ENCODE peak calls at places on chromosomes 4 and X, in four cellular contexts. S is PC-9, B is GM06990, Z is tibial artery. F is an unnamed sample.

GRCh38 chr4:94766856-94767255 is 9.1 kb downstream of the BMPR1B start:
- DNase-seq in Z (no peak), S (no peak), B (no peak), F (no peak)

GRCh38 chr4:158750379-158750778 is 18.4 kb upstream of the FNIP2 start:
- DNase-seq in Z (no peak), B (no peak), S (no peak), F (no peak)

GRCh38 chr4:95728145-95728544 is 111.7 kb upstream of the PDHA2 start:
- DNase-seq in S (no peak), B (no peak), Z (no peak), F (no peak)

GRCh38 chrX:23317799-23318724 is 16.6 kb upstream of the PTCHD1 start:
- DNase-seq in B (no peak), Z (no peak), S (no peak), F (no peak)

GRCh38 chr4:112857461-112857860 is 192.0 kb upstream of the ANK2 start:
- DNase-seq in S (no peak), Z (no peak), B (no peak), F (no peak)

GRCh38 chrX:56802921-56803848 is 74.1 kb downstream of the NBDY start:
- DNase-seq in B (peak; percentile 62), Z (no peak), S (no peak), F (peak; percentile 90)

GRCh38 chrX:103774070-103774642 is 2.5 kb upstream of the PLP1 start:
- DNase-seq in B (no peak), Z (no peak), S (no peak), F (no peak)

GRCh38 chrX:123803331-123803983 is 56.4 kb upstream of the XIAP start:
- DNase-seq in S (peak; percentile 99), B (peak; percentile 22), Z (no peak), F (no peak)

GRCh38 chr4:105651879-105652640 is 56.4 kb downstream of the INTS12 start:
- DNase-seq in Z (no peak), B (no peak), S (no peak), F (no peak)

GRCh38 chrX:153871451-153871850 is 14.5 kb downstream of the L1CAM start:
- DNase-seq in B (no peak), S (no peak), Z (no peak), F (no peak)

GRCh38 chrX:137428251-137428661 is 137.7 kb upstream of the ZIC3 start:
- DNase-seq in B (no peak), Z (no peak), S (no peak), F (no peak)

GRCh38 chrX:31551913-31552312 is 480.1 kb upstream of the FTHL17 start:
- DNase-seq in Z (no peak), B (no peak), S (no peak), F (no peak)

GRCh38 chr4:156939801-156940200 is 31.8 kb downstream of the PDGFC start:
- DNase-seq in B (no peak), S (no peak), Z (no peak), F (no peak)

GRCh38 chr4:38664704-38665401 is 854 bp downstream of the KLF3 start:
- DNase-seq in Z (peak; percentile 85), S (no peak), B (no peak), F (peak; percentile 88)

GRCh38 chr4:8185280-8185679 is 13.8 kb upstream of the SH3TC1 start:
- DNase-seq in S (no peak), B (no peak), Z (no peak), F (no peak)

GRCh38 chrX:16484338-16484737 is 165.6 kb upstream of the S100G start:
- DNase-seq in S (peak; percentile 89), B (no peak), Z (no peak), F (peak; percentile 47)

GRCh38 chrX:49172280-49172780 is 632 bp downstream of the PLP2 start:
- DNase-seq in Z (peak; percentile 87), S (peak; percentile 57), B (peak; percentile 75), F (peak; percentile 74)

GRCh38 chr4:54683616-54684346 is 26.0 kb downstream of the KIT start:
- DNase-seq in B (peak; percentile 12), Z (no peak), S (no peak), F (no peak)

GRCh38 chrX:46649421-46650260 is 76.1 kb downstream of the CHST7 start:
- DNase-seq in Z (no peak), B (no peak), S (no peak), F (no peak)

GRCh38 chrX:153505361-153505760 is 10.6 kb downstream of the BGN start:
- DNase-seq in B (no peak), S (no peak), Z (no peak), F (no peak)

GRCh38 chrX:76821276-76821675 is 393.8 kb downstream of the MAGEE1 start:
- DNase-seq in S (no peak), B (no peak), Z (no peak), F (no peak)

GRCh38 chr4:107863850-107864371 is 39.2 kb downstream of the SGMS2 start:
- DNase-seq in Z (no peak), S (peak; percentile 48), B (no peak), F (no peak)

GRCh38 chrX:124665878-124666425 is 319.6 kb downstream of the SH2D1A start:
- DNase-seq in Z (no peak), S (no peak), B (no peak), F (no peak)

GRCh38 chr4:168208957-168209614 is 109.5 kb downstream of the DDX60 start:
- DNase-seq in B (no peak), Z (no peak), S (no peak), F (no peak)

GRCh38 chrX:97539970-97540519 is 656.3 kb downstream of the RPA4 start:
- DNase-seq in Z (no peak), B (no peak), S (no peak), F (no peak)

GRCh38 chrX:115709039-115709438 is 148.1 kb downstream of the PLS3 start:
- DNase-seq in S (no peak), B (no peak), Z (no peak), F (no peak)

GRCh38 chrX:138057883-138058282 is 492.0 kb downstream of the ZIC3 start:
- DNase-seq in Z (no peak), B (no peak), S (no peak), F (no peak)

GRCh38 chr4:53365121-53365485 is 758 bp downstream of the SCFD2 start:
- DNase-seq in S (no peak), B (no peak), Z (no peak), F (no peak)

GRCh38 chr4:110636231-110636676 is 13.4 kb upstream of the PITX2 start:
- DNase-seq in S (no peak), B (no peak), Z (no peak), F (no peak)

GRCh38 chr4:110633358-110634319 is 10.8 kb upstream of the PITX2 start:
- DNase-seq in S (no peak), Z (no peak), B (no peak), F (peak; percentile 70)

GRCh38 chr4:110635155-110635479 is 12.2 kb upstream of the PITX2 start:
- DNase-seq in Z (no peak), S (no peak), B (no peak), F (no peak)

GRCh38 chr4:110632506-110633357 is 9.9 kb upstream of the PITX2 start:
- DNase-seq in S (no peak), B (no peak), Z (no peak), F (peak; percentile 73)

DNA sequence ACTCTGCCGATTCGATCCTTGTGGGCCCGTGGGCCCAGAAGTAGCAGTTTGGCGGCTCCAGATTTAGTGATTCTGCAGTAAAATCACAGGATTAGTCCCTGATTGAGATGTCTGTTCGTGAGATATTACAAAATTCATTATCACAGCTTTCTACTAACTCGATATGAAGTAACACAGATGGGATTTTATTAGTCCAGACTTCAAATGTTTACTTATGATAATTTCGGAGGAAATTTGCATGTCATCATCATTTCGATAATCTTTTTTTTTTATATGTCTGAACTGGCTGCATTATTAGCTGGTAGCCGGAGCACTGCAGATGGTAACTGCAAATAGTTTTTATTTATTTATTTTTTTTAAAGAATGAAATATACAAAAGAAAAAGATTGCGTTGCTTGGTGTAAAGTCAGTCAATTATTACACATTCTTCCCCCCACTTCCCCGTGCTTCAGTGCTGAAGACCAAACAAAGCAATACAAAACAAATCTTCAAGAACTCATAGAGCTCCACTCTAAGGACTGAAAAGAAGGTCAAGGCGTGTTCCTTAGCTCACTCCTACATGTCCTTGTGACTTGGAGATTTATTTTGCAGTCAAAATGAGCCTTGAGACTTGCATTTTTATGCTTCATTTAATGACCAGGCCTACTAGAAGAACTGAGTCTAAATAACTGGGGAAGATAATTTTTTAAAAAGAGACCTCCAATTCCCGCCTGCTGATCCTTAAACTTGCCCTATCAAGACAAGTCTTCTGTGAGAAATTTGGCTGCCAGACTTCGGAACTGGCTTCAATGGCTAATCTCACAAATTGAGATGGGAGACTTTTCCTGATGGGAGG is 11.7 kb upstream of the PITX2 start:
- DNase-seq in B (no peak), S (no peak), Z (no peak), F (no peak)
- H3K27me3 ChIP-seq in B (peaks cover 2% of the 10 kb centered on the region), S (no peaks in the 10 kb centered on the region), Z (peaks cover 99% of the 10 kb centered on the region), F (no peaks in the 10 kb centered on the region)

GRCh38 chr4:24560770-24561415 is 23.5 kb downstream of the DHX15 start:
- DNase-seq in S (no peak), Z (no peak), B (no peak), F (no peak)
- H3K27me3 ChIP-seq in S (no peaks in the 10 kb centered on the region), Z (no peaks in the 10 kb centered on the region), B (no peaks in the 10 kb centered on the region), F (no peaks in the 10 kb centered on the region)

DNA sequence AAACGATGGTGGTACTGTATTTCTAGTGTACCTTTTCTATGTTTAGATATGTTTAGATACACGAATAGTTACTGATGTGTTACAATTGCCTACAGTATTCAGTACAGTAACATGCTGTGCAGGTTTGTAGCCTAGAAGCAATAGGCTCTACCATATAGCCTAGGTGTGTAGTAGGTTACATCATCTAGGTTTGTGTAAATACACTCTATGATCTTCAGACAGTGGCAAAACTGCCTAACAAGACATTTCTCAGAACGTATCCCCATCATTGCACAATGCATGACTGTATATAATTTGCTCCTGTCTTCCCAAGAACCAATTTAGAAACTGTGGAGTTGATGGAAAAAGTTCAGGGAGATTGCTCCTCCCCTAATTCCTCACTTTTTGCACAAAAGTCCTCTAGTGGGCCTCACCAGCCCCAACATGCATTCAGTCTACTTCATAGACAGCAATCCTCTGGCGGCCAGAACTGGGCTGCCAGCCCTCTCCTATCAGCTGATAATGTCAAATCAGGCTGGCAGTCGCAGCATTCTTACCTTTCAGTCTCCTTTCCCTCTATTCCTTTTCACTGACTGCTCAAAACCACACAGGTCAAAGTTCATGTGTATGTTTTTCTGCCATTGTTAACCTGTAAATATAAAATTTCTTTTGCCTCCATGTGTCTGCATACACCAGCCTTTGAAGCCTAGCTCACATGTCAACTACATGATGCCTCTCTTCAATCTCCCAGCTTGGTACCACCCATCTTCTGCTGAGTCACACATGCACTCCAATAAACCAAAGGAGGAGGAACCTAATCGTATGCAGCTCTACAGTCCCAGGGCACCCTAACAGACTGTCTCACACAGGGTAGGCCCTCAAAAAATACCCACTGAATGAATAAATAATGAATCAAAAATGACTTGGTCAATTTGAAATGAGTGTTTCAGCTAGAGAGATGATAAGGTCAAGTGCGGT is 32.1 kb downstream of the BCLAF3 start:
- DNase-seq in Z (no peak), B (no peak), S (no peak), F (no peak)
- H3K27me3 ChIP-seq in Z (no peaks in the 10 kb centered on the region), B (no peaks in the 10 kb centered on the region), S (no peaks in the 10 kb centered on the region), F (no peaks in the 10 kb centered on the region)

GRCh38 chr4:173525118-173526033 is 4.7 kb downstream of the HAND2 start:
- DNase-seq in S (no peak), Z (no peak), B (no peak), F (peak; percentile 43)
- H3K27me3 ChIP-seq in S (no peaks in the 10 kb centered on the region), Z (no peaks in the 10 kb centered on the region), B (no peaks in the 10 kb centered on the region), F (no peaks in the 10 kb centered on the region)

GRCh38 chr4:80263541-80264351 is 2.7 kb upstream of the FGF5 start:
- DNase-seq in Z (no peak), S (no peak), B (no peak), F (no peak)
- H3K27me3 ChIP-seq in Z (peaks cover 70% of the 10 kb centered on the region), S (peaks cover 4% of the 10 kb centered on the region), B (peaks cover 6% of the 10 kb centered on the region), F (no peaks in the 10 kb centered on the region)